ENCODE peak calls at places on chromosomes 2 and 18, in ten cellular contexts. One of them, this sample, is unnamed.

GRCh38 chr18:77038182-77038581 is 94.4 kb downstream of the MBP start:
- DNase-seq in astrocyte of the spinal cord: no peak
- DNase-seq in psoas muscle: no peak
- DNase-seq in pancreas: no peak
- DNase-seq in mesothelial cell of epicardium: no peak
- DNase-seq in retinal pigment epithelial cell: no peak
- DNase-seq in AG09319: no peak
- DNase-seq in AG09309: no peak
- DNase-seq in thoracic aorta: no peak
- DNase-seq in Caco-2: no peak
- DNase-seq in this sample: no peak

GRCh38 chr2:25977768-25978167 is 4.5 kb downstream of the KIF3C start:
- DNase-seq in AG09309: no peak
- DNase-seq in mesothelial cell of epicardium: no peak
- DNase-seq in retinal pigment epithelial cell: peak
- DNase-seq in thoracic aorta: no peak
- DNase-seq in psoas muscle: no peak
- DNase-seq in Caco-2: no peak
- DNase-seq in astrocyte of the spinal cord: peak
- DNase-seq in AG09319: no peak
- DNase-seq in pancreas: no peak
- DNase-seq in this sample: no peak

GRCh38 chr2:233198026-233198425 is 53.4 kb upstream of the ATG16L1 start:
- DNase-seq in AG09309: no peak
- DNase-seq in Caco-2: no peak
- DNase-seq in psoas muscle: no peak
- DNase-seq in pancreas: no peak
- DNase-seq in thoracic aorta: no peak
- DNase-seq in AG09319: no peak
- DNase-seq in mesothelial cell of epicardium: no peak
- DNase-seq in retinal pigment epithelial cell: no peak
- DNase-seq in astrocyte of the spinal cord: no peak
- DNase-seq in this sample: no peak

GRCh38 chr18:73614812-73615211 is 532.8 kb downstream of the FBXO15 start:
- DNase-seq in astrocyte of the spinal cord: peak
- DNase-seq in psoas muscle: no peak
- DNase-seq in pancreas: no peak
- DNase-seq in Caco-2: no peak
- DNase-seq in AG09309: peak
- DNase-seq in mesothelial cell of epicardium: no peak
- DNase-seq in thoracic aorta: no peak
- DNase-seq in AG09319: peak
- DNase-seq in retinal pigment epithelial cell: peak
- DNase-seq in this sample: no peak

GRCh38 chr2:46776687-46777327 is 138.8 kb downstream of the MCFD2 start:
- DNase-seq in thoracic aorta: no peak
- DNase-seq in mesothelial cell of epicardium: no peak
- DNase-seq in AG09319: no peak
- DNase-seq in AG09309: no peak
- DNase-seq in retinal pigment epithelial cell: no peak
- DNase-seq in psoas muscle: no peak
- DNase-seq in astrocyte of the spinal cord: peak
- DNase-seq in Caco-2: peak
- DNase-seq in pancreas: peak
- DNase-seq in this sample: peak

GRCh38 chr18:5066380-5066977 is 130.6 kb downstream of the AKAIN1 start:
- DNase-seq in Caco-2: no peak
- DNase-seq in mesothelial cell of epicardium: no peak
- DNase-seq in thoracic aorta: no peak
- DNase-seq in retinal pigment epithelial cell: no peak
- DNase-seq in pancreas: peak
- DNase-seq in astrocyte of the spinal cord: no peak
- DNase-seq in AG09309: no peak
- DNase-seq in psoas muscle: no peak
- DNase-seq in AG09319: no peak
- DNase-seq in this sample: peak

GRCh38 chr2:137705296-137705695 is 259.0 kb upstream of the HNMT start:
- DNase-seq in AG09309: no peak
- DNase-seq in psoas muscle: no peak
- DNase-seq in mesothelial cell of epicardium: no peak
- DNase-seq in pancreas: no peak
- DNase-seq in astrocyte of the spinal cord: no peak
- DNase-seq in thoracic aorta: no peak
- DNase-seq in AG09319: no peak
- DNase-seq in retinal pigment epithelial cell: peak
- DNase-seq in Caco-2: no peak
- DNase-seq in this sample: no peak

GRCh38 chr18:8895987-8896619 is 190.7 kb downstream of the MTCL1 start:
- DNase-seq in mesothelial cell of epicardium: no peak
- DNase-seq in thoracic aorta: no peak
- DNase-seq in astrocyte of the spinal cord: peak
- DNase-seq in pancreas: no peak
- DNase-seq in AG09309: peak
- DNase-seq in Caco-2: no peak
- DNase-seq in retinal pigment epithelial cell: peak
- DNase-seq in AG09319: peak
- DNase-seq in psoas muscle: no peak
- DNase-seq in this sample: no peak

GRCh38 chr2:69780907-69781306 is 39.0 kb downstream of the ANXA4 start:
- DNase-seq in thoracic aorta: no peak
- DNase-seq in psoas muscle: no peak
- DNase-seq in mesothelial cell of epicardium: no peak
- DNase-seq in Caco-2: no peak
- DNase-seq in AG09309: no peak
- DNase-seq in retinal pigment epithelial cell: no peak
- DNase-seq in astrocyte of the spinal cord: no peak
- DNase-seq in AG09319: no peak
- DNase-seq in pancreas: no peak
- DNase-seq in this sample: no peak

GRCh38 chr2:69781321-69782248 is 39.7 kb downstream of the ANXA4 start:
- DNase-seq in pancreas: peak
- DNase-seq in retinal pigment epithelial cell: peak
- DNase-seq in AG09319: no peak
- DNase-seq in Caco-2: peak
- DNase-seq in mesothelial cell of epicardium: no peak
- DNase-seq in thoracic aorta: no peak
- DNase-seq in AG09309: no peak
- DNase-seq in psoas muscle: no peak
- DNase-seq in astrocyte of the spinal cord: no peak
- DNase-seq in this sample: no peak

GRCh38 chr2:69776886-69777777 is 35.2 kb downstream of the ANXA4 start:
- DNase-seq in Caco-2: no peak
- DNase-seq in AG09309: no peak
- DNase-seq in retinal pigment epithelial cell: no peak
- DNase-seq in psoas muscle: no peak
- DNase-seq in pancreas: no peak
- DNase-seq in astrocyte of the spinal cord: no peak
- DNase-seq in thoracic aorta: no peak
- DNase-seq in mesothelial cell of epicardium: no peak
- DNase-seq in AG09319: no peak
- DNase-seq in this sample: no peak

GRCh38 chr2:69777778-69778089 is 35.8 kb downstream of the ANXA4 start:
- DNase-seq in Caco-2: no peak
- DNase-seq in pancreas: no peak
- DNase-seq in mesothelial cell of epicardium: no peak
- DNase-seq in AG09309: no peak
- DNase-seq in astrocyte of the spinal cord: no peak
- DNase-seq in retinal pigment epithelial cell: no peak
- DNase-seq in psoas muscle: no peak
- DNase-seq in thoracic aorta: no peak
- DNase-seq in AG09319: no peak
- DNase-seq in this sample: no peak

DNA sequence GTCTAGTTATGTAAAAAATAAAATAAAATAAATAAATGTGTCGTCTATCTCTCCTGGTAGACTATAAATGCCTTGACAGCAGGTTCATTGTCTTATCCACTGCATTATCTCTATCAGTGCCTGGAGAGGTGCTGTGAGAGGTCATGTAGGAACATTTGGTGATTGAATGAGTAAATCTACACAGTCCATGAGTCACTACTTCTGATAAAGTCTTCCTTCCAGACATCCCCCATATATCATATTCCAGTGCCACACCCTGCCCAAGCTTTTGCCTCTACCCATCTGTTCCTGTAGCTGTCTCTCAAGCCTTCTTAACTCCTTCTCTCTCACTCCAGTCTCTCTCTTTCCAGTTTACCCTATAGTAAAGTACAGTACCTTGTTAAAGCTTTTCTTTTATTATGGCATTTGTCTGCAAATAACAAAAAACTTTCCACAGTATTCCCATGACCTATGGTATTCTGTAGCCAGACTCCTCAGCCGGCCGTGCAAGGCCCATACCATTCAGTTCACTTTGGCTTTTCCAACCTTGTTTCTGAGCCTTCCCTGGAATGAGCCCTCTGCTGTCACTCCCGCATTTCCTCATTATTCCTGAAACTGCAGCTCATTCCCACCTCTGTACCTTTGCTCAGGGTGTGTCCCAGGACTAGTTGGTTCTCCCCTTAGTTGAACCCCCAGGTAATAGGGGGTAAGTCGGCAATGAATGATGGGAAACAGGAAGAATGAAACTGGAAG is 37.5 kb downstream of the ANXA4 start:
- DNase-seq in retinal pigment epithelial cell: no peak
- DNase-seq in mesothelial cell of epicardium: no peak
- DNase-seq in Caco-2: peak
- DNase-seq in pancreas: no peak
- DNase-seq in AG09309: no peak
- DNase-seq in psoas muscle: no peak
- DNase-seq in thoracic aorta: no peak
- DNase-seq in AG09319: no peak
- DNase-seq in astrocyte of the spinal cord: no peak
- DNase-seq in this sample: no peak
- TF ChIP-seq CTCF in retinal pigment epithelial cell: no peak
- TF ChIP-seq CTCF in mesothelial cell of epicardium: no peak
- TF ChIP-seq CTCF in Caco-2: no peak
- TF ChIP-seq CTCF in pancreas: no peak
- TF ChIP-seq CTCF in AG09309: no peak
- TF ChIP-seq CTCF in psoas muscle: no peak
- TF ChIP-seq CTCF in thoracic aorta: no peak
- TF ChIP-seq CTCF in AG09319: no peak
- TF ChIP-seq CTCF in astrocyte of the spinal cord: no peak
- TF ChIP-seq CTCF in this sample: no peak

GRCh38 chr2:190180313-190181065 is 118.0 kb upstream of the MSTN start:
- DNase-seq in AG09319: no peak
- DNase-seq in pancreas: peak
- DNase-seq in psoas muscle: peak
- DNase-seq in retinal pigment epithelial cell: no peak
- DNase-seq in Caco-2: peak
- DNase-seq in astrocyte of the spinal cord: peak
- DNase-seq in mesothelial cell of epicardium: peak
- DNase-seq in thoracic aorta: no peak
- DNase-seq in AG09309: no peak
- DNase-seq in this sample: peak
- TF ChIP-seq CTCF in AG09319: peak
- TF ChIP-seq CTCF in pancreas: peak
- TF ChIP-seq CTCF in psoas muscle: peak
- TF ChIP-seq CTCF in retinal pigment epithelial cell: peak
- TF ChIP-seq CTCF in Caco-2: peak
- TF ChIP-seq CTCF in astrocyte of the spinal cord: peak
- TF ChIP-seq CTCF in mesothelial cell of epicardium: no peak
- TF ChIP-seq CTCF in thoracic aorta: peak
- TF ChIP-seq CTCF in AG09309: peak
- TF ChIP-seq CTCF in this sample: no peak

DNA sequence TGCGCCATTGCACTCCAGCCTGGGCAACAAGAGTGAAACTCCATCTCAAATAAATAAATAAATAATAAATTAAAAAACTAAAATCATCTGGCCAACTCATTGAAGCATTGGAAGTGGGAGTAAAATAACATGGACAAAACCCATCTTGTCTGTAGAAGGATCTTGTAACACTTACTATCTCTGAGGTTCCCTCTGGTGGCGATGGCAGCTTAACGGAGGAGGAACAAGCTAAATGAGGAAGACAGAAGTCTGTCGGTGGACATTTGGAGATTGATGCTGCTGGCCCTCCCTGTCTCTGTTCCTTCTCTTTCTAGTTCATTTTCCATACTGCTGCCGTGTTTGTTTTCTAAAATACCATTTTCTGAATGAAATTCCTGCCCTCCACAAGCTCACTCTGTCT is 43.4 kb downstream of the ZCCHC2 start:
- DNase-seq in Caco-2: peak
- DNase-seq in mesothelial cell of epicardium: no peak
- DNase-seq in AG09319: no peak
- DNase-seq in retinal pigment epithelial cell: no peak
- DNase-seq in psoas muscle: no peak
- DNase-seq in thoracic aorta: no peak
- DNase-seq in AG09309: no peak
- DNase-seq in astrocyte of the spinal cord: peak
- DNase-seq in pancreas: no peak
- DNase-seq in this sample: peak
- TF ChIP-seq CTCF in Caco-2: peak
- TF ChIP-seq CTCF in mesothelial cell of epicardium: no peak
- TF ChIP-seq CTCF in AG09319: peak
- TF ChIP-seq CTCF in retinal pigment epithelial cell: peak
- TF ChIP-seq CTCF in psoas muscle: peak
- TF ChIP-seq CTCF in thoracic aorta: no peak
- TF ChIP-seq CTCF in AG09309: peak
- TF ChIP-seq CTCF in astrocyte of the spinal cord: no peak
- TF ChIP-seq CTCF in pancreas: no peak
- TF ChIP-seq CTCF in this sample: no peak

GRCh38 chr2:148565272-148565894 is 79.2 kb upstream of the EPC2 start:
- DNase-seq in thoracic aorta: no peak
- DNase-seq in pancreas: no peak
- DNase-seq in psoas muscle: no peak
- DNase-seq in mesothelial cell of epicardium: no peak
- DNase-seq in retinal pigment epithelial cell: no peak
- DNase-seq in AG09309: no peak
- DNase-seq in AG09319: no peak
- DNase-seq in astrocyte of the spinal cord: no peak
- DNase-seq in Caco-2: no peak
- DNase-seq in this sample: no peak

GRCh38 chr2:148555622-148556294 is 88.8 kb upstream of the EPC2 start:
- DNase-seq in Caco-2: no peak
- DNase-seq in retinal pigment epithelial cell: no peak
- DNase-seq in psoas muscle: no peak
- DNase-seq in pancreas: no peak
- DNase-seq in mesothelial cell of epicardium: no peak
- DNase-seq in AG09319: no peak
- DNase-seq in astrocyte of the spinal cord: no peak
- DNase-seq in AG09309: no peak
- DNase-seq in thoracic aorta: no peak
- DNase-seq in this sample: no peak

GRCh38 chr2:148560501-148560900 is 84.0 kb upstream of the EPC2 start:
- DNase-seq in mesothelial cell of epicardium: no peak
- DNase-seq in astrocyte of the spinal cord: no peak
- DNase-seq in pancreas: no peak
- DNase-seq in retinal pigment epithelial cell: no peak
- DNase-seq in thoracic aorta: no peak
- DNase-seq in Caco-2: no peak
- DNase-seq in AG09319: no peak
- DNase-seq in psoas muscle: no peak
- DNase-seq in AG09309: no peak
- DNase-seq in this sample: no peak

GRCh38 chr2:148557844-148558436 is 86.6 kb upstream of the EPC2 start:
- DNase-seq in retinal pigment epithelial cell: no peak
- DNase-seq in Caco-2: no peak
- DNase-seq in mesothelial cell of epicardium: no peak
- DNase-seq in astrocyte of the spinal cord: no peak
- DNase-seq in pancreas: no peak
- DNase-seq in AG09309: no peak
- DNase-seq in psoas muscle: no peak
- DNase-seq in thoracic aorta: no peak
- DNase-seq in AG09319: no peak
- DNase-seq in this sample: no peak

DNA sequence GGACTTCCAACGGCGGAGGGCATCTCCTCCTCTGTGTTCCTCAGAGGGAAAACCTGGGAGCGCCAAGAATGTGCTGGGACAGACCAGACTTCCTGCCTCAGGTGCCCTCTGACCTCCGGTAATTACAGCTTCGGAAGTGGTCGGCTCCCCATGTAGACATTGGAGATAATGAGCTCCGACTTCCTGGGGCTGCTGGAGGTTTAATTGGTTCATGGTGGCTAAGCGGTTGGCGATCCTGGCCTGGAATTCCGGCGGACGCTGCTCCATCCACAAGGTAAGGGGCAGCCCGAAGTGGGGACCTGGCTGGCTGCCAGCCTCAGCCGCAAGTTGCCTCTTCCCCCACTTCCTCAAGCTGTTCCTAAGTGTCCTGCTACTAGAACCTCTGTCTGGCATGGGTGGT is 83.2 kb upstream of the EPC2 start:
- DNase-seq in Caco-2: no peak
- DNase-seq in psoas muscle: no peak
- DNase-seq in thoracic aorta: no peak
- DNase-seq in astrocyte of the spinal cord: no peak
- DNase-seq in pancreas: no peak
- DNase-seq in AG09319: no peak
- DNase-seq in mesothelial cell of epicardium: no peak
- DNase-seq in retinal pigment epithelial cell: no peak
- DNase-seq in AG09309: no peak
- DNase-seq in this sample: no peak
- TF ChIP-seq CTCF in Caco-2: no peak
- TF ChIP-seq CTCF in psoas muscle: no peak
- TF ChIP-seq CTCF in thoracic aorta: no peak
- TF ChIP-seq CTCF in astrocyte of the spinal cord: no peak
- TF ChIP-seq CTCF in pancreas: no peak
- TF ChIP-seq CTCF in AG09319: no peak
- TF ChIP-seq CTCF in mesothelial cell of epicardium: no peak
- TF ChIP-seq CTCF in retinal pigment epithelial cell: no peak
- TF ChIP-seq CTCF in AG09309: no peak
- TF ChIP-seq CTCF in this sample: no peak

This sample was measured in activated CD8-positive, alpha-beta T cell treated with anti-CD3 and anti-CD28 coated beads for 36 hours.